ENCODE peak calls at places on chromosomes 7 and 10, in four cellular contexts. S, K, Z and A are unnamed samples.

GRCh38 chr7:3762146-3762831 is 461.2 kb downstream of the SDK1 start:
- DNase-seq in S (no peak), K (no peak), Z (no peak), A (no peak)

GRCh38 chr10:46079831-46080585 is 33.9 kb upstream of the MSMB start:
- DNase-seq in S (no peak), K (no peak), Z (no peak), A (no peak)

GRCh38 chr7:22675436-22675835 is 51.6 kb upstream of the IL6 start:
- DNase-seq in S (no peak), K (no peak), Z (no peak), A (no peak)

GRCh38 chr10:99235469-99235871 is at the start of gene HPSE2:
- DNase-seq in S (no peak), K (no peak), Z (no peak), A (no peak)

GRCh38 chr10:21724695-21725371 is 190.8 kb downstream of the MLLT10 start:
- DNase-seq in S (peak), K (no peak), Z (peak), A (no peak)

GRCh38 chr10:118763202-118763988 is 8.6 kb upstream of the CACUL1 start:
- DNase-seq in S (no peak), K (no peak), Z (no peak), A (no peak)

GRCh38 chr7:99365318-99366141 is 9.0 kb upstream of the ARPC1B start:
- DNase-seq in S (no peak), K (no peak), Z (peak), A (peak)

GRCh38 chr10:72097448-72098300 is 9.3 kb upstream of the SPOCK2 start:
- DNase-seq in S (peak), K (no peak), Z (no peak), A (no peak)

GRCh38 chr7:132580277-132580676 is 4.0 kb upstream of the PLXNA4 start:
- DNase-seq in S (no peak), K (no peak), Z (peak), A (no peak)

GRCh38 chr7:20164420-20165145 is 52.6 kb downstream of the MACC1 start:
- DNase-seq in S (peak), K (no peak), Z (no peak), A (no peak)

GRCh38 chr10:110005716-110006115 is 2.1 kb upstream of the ADD3 start:
- DNase-seq in S (peak), K (no peak), Z (no peak), A (no peak)

GRCh38 chr7:45922810-45923209 is 1.7 kb upstream of the IGFBP3 start:
- DNase-seq in S (no peak), K (no peak), Z (no peak), A (no peak)

GRCh38 chr10:97640868-97641811 is 669 bp downstream of the PI4K2A start:
- DNase-seq in S (no peak), K (no peak), Z (peak), A (peak)

GRCh38 chr10:28730031-28730778 is 52.9 kb downstream of the BAMBI start:
- DNase-seq in S (no peak), K (no peak), Z (no peak), A (no peak)

GRCh38 chr7:25858562-25859411 is 293.2 kb upstream of the NFE2L3 start:
- DNase-seq in S (no peak), K (no peak), Z (no peak), A (peak)

GRCh38 chr7:68119411-68119810 is 1122.8 kb downstream of the TYW1 start:
- DNase-seq in S (no peak), K (no peak), Z (no peak), A (no peak)

GRCh38 chr10:16944081-16944922 is 127.1 kb upstream of the RSU1 start:
- DNase-seq in S (peak), K (no peak), Z (no peak), A (no peak)

GRCh38 chr10:22612316-22612715 is 102.1 kb downstream of the PIP4K2A start:
- DNase-seq in S (no peak), K (no peak), Z (no peak), A (no peak)